ENCODE peak calls at places on chromosomes 7 and 10, in eight cellular contexts. B is transverse colon, V is A673, P is left ventricle myocardium inferior, Q is stomach, E is cardiac muscle cell, X is MM.1S, W is GM23248. S is an unnamed sample.

GRCh38 chr7:79548616-79549206 is 95.2 kb upstream of the MAGI2 start:
- DNase-seq in B (no peak), V (peak; percentile 6), P (no peak), Q (no peak), E (peak; percentile 7), X (no peak), W (peak; percentile 14), S (no peak)

GRCh38 chr7:130985361-130985760 is 251.4 kb upstream of the KLF14 start:
- DNase-seq in B (no peak), V (no peak), P (no peak), Q (no peak), E (no peak), X (no peak), W (no peak), S (no peak)

GRCh38 chr7:134703781-134704180 is 57.1 kb downstream of the BPGM start:
- DNase-seq in B (peak; percentile 28), V (no peak), P (no peak), Q (no peak), E (peak; percentile 48), X (no peak), W (peak; percentile 47), S (no peak)

GRCh38 chr7:125391921-125392320 is 462.3 kb upstream of the POT1 start:
- DNase-seq in B (no peak), V (no peak), P (no peak), Q (no peak), E (no peak), X (no peak), W (no peak), S (peak; percentile 64)

GRCh38 chr7:36092221-36092771 is 60.8 kb upstream of the EEPD1 start:
- DNase-seq in B (no peak), V (no peak), P (no peak), Q (peak; percentile 80), E (no peak), X (no peak), W (no peak), S (no peak)

GRCh38 chr7:18770154-18770807 is 274.7 kb downstream of the HDAC9 start:
- DNase-seq in B (no peak), V (no peak), P (no peak), Q (no peak), E (peak; percentile 60), X (no peak), W (peak; percentile 85), S (no peak)

GRCh38 chr7:129433823-129434171 is 435 bp upstream of the STRIP2 start:
- DNase-seq in B (no peak), V (no peak), P (no peak), Q (no peak), E (no peak), X (no peak), W (no peak), S (peak; percentile 65)

GRCh38 chr7:40324889-40325288 is 190.1 kb downstream of the SUGCT start:
- DNase-seq in B (no peak), V (no peak), P (no peak), Q (no peak), E (no peak), X (no peak), W (no peak), S (no peak)

GRCh38 chr10:86206216-86206615 is 160.4 kb downstream of the GRID1 start:
- DNase-seq in B (no peak), V (no peak), P (no peak), Q (no peak), E (no peak), X (no peak), W (no peak), S (no peak)

GRCh38 chr10:119203006-119203405 is 4.4 kb upstream of the GRK5 start:
- DNase-seq in B (no peak), V (no peak), P (no peak), Q (no peak), E (peak; percentile 27), X (no peak), W (peak; percentile 74), S (no peak)

GRCh38 chr10:119201233-119201632 is 6.1 kb upstream of the GRK5 start:
- DNase-seq in B (no peak), V (no peak), P (no peak), Q (no peak), E (no peak), X (no peak), W (no peak), S (no peak)

GRCh38 chr10:119198438-119198837 is 8.9 kb upstream of the GRK5 start:
- DNase-seq in B (no peak), V (no peak), P (no peak), Q (no peak), E (peak; percentile 40), X (peak; percentile 40), W (peak; percentile 34), S (no peak)

GRCh38 chr10:119197921-119198320 is 9.4 kb upstream of the GRK5 start:
- DNase-seq in B (no peak), V (no peak), P (no peak), Q (no peak), E (peak; percentile 40), X (no peak), W (peak; percentile 86), S (no peak)

GRCh38 chr10:119199231-119199992 is 8.0 kb upstream of the GRK5 start:
- DNase-seq in B (peak; percentile 63), V (peak; percentile 86), P (peak; percentile 32), Q (peak; percentile 64), E (peak; percentile 92), X (peak; percentile 50), W (peak; percentile 88), S (peak; percentile 75)
- H3K4me1 ChIP-seq in B (no peaks in the 10 kb centered on the region), V (peaks cover 14% of the 10 kb centered on the region), P (peaks cover 8% of the 10 kb centered on the region), Q (peaks cover 16% of the 10 kb centered on the region), E (peaks cover 8% of the 10 kb centered on the region), X (no peaks in the 10 kb centered on the region), W (peaks cover 26% of the 10 kb centered on the region), S (peaks cover 7% of the 10 kb centered on the region)

GRCh38 chr7:47552631-47553030 is 29.3 kb downstream of the TNS3 start:
- DNase-seq in B (no peak), V (no peak), P (no peak), Q (peak; percentile 54), E (peak; percentile 77), X (no peak), W (peak; percentile 93), S (no peak)
- H3K4me1 ChIP-seq in B (peaks cover 6% of the 10 kb centered on the region), V (no peaks in the 10 kb centered on the region), P (peaks cover 37% of the 10 kb centered on the region), Q (peaks cover 67% of the 10 kb centered on the region), E (no peaks in the 10 kb centered on the region), X (no peaks in the 10 kb centered on the region), W (peaks cover 33% of the 10 kb centered on the region), S (peaks cover 92% of the 10 kb centered on the region)

DNA sequence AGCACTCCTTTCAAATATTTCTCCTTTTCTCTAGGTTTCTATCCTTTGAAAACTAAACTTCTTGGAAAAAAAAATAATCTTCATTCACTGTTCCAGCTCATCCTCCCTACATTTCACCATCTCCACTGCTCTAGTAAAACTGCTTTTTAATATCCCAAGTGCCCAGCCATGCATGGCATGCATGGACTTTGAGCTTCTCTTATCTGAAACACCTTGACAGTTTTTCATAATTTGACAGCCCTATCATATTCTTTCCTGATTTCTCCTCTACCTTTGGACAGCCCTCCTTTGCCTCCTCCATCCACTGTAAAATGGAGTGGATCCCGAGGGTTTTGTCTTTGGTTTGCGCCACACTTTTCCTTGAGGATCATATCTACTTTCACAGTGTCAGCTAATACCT is 212.8 kb downstream of the ANK3 start:
- DNase-seq in B (no peak), V (no peak), P (no peak), Q (no peak), E (no peak), X (no peak), W (no peak), S (no peak)
- H3K4me1 ChIP-seq in B (peaks cover 5% of the 10 kb centered on the region), V (no peaks in the 10 kb centered on the region), P (no peaks in the 10 kb centered on the region), Q (peaks cover 16% of the 10 kb centered on the region), E (peaks cover 3% of the 10 kb centered on the region), X (no peaks in the 10 kb centered on the region), W (peaks cover under 1% of the 10 kb centered on the region), S (no peaks in the 10 kb centered on the region)

DNA sequence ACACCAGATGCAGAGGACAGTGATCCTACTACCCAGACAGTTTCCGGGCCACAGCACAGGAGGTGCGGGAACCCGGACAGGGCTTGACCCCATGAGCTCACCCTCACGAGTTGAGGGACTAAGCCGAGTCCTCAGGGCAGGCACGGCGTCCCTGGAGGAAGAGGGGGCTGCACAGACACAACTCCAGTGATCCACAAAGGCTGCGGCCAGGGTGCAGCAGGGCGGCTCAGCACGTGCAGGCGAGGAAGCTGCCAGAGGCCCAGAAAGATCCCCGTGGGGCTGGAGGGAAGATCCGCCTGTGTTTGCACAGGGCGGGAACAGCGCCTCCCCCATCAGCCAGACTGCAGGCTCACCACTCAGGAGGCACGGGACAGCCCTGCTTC is 45.9 kb upstream of the TMEM72 start:
- DNase-seq in B (no peak), V (no peak), P (peak; percentile 48), Q (no peak), E (peak; percentile 15), X (no peak), W (no peak), S (no peak)
- H3K4me1 ChIP-seq in B (no peaks in the 10 kb centered on the region), V (peaks cover 12% of the 10 kb centered on the region), P (peaks cover 32% of the 10 kb centered on the region), Q (peaks cover 31% of the 10 kb centered on the region), E (peaks cover 13% of the 10 kb centered on the region), X (peaks cover 32% of the 10 kb centered on the region), W (peaks cover 36% of the 10 kb centered on the region), S (peaks cover 4% of the 10 kb centered on the region)

DNA sequence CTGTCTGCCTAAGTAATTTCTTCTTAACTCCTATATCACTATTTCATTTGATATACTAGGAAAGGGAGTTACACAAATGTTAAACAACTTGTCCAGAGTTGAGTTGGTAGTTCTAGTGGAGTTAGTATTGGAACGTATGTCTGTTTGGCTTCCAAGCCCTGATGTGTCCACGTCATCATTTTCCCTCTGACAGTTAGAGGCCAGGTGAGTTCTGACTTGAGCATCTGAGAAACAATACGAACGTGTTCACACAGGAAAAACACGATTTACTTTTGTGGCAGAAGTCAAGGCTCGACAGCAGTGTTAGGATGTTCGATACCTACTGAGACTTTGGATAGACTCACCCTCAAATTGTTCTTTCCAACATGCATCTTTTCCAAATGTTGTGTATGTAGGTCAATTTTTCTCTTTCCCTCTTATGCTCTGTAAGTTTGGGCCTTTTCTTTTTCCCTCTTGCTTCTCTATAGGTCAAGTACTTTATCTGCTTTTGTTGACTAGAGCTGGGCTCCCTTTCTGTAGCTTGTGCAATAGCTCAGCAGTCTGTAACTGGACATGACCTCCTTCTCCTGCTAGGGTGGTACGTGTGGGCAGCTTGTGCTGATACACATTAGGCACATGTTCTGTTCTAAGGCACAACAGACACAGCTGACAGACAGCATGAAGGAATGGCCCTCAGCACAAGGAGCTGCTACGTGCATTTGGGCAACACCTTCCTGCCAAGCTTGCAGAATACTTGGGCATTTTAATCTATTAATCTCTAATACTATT is 222.9 kb downstream of the PTEN start:
- DNase-seq in B (no peak), V (no peak), P (no peak), Q (no peak), E (peak; percentile 33), X (no peak), W (no peak), S (no peak)
- H3K4me1 ChIP-seq in B (no peaks in the 10 kb centered on the region), V (no peaks in the 10 kb centered on the region), P (peaks cover 6% of the 10 kb centered on the region), Q (peaks cover 27% of the 10 kb centered on the region), E (no peaks in the 10 kb centered on the region), X (peaks cover 43% of the 10 kb centered on the region), W (no peaks in the 10 kb centered on the region), S (no peaks in the 10 kb centered on the region)

S was measured in Panc1.